ENCODE peak calls at places on chromosomes 13 and 19, in seven cellular contexts. U, S, P, R, L, D and X are unnamed samples.

GRCh38 chr13:26656919-26657318 is 99.4 kb downstream of the WASF3 start:
- DNase-seq in U (no peak), S (no peak), P (no peak), R (no peak), L (no peak), D (peak), X (peak)

GRCh38 chr13:97222934-97223710 is 989 bp downstream of the MBNL2 start:
- DNase-seq in U (no peak), S (no peak), P (no peak), R (no peak), L (no peak), D (peak), X (no peak)

GRCh38 chr13:37540228-37540627 is 58.3 kb downstream of the POSTN start:
- DNase-seq in U (no peak), S (no peak), P (no peak), R (peak), L (no peak), D (peak), X (no peak)

GRCh38 chr19:2385053-2385721 is 25.1 kb downstream of the TMPRSS9 start:
- DNase-seq in U (peak), S (no peak), P (no peak), R (peak), L (no peak), D (peak), X (peak)

GRCh38 chr19:17681505-17682125 is 6.5 kb downstream of the UNC13A start:
- DNase-seq in U (peak), S (no peak), P (no peak), R (peak), L (peak), D (peak), X (peak)

GRCh38 chr13:99656843-99657506 is 155.7 kb downstream of the TM9SF2 start:
- DNase-seq in U (no peak), S (no peak), P (no peak), R (no peak), L (no peak), D (no peak), X (no peak)

GRCh38 chr19:48719263-48720171 is at the start of gene MAMSTR:
- DNase-seq in U (no peak), S (no peak), P (no peak), R (no peak), L (no peak), D (no peak), X (no peak)

GRCh38 chr19:46839752-46840151 is 10.9 kb downstream of the AP2S1 start:
- DNase-seq in U (no peak), S (no peak), P (no peak), R (no peak), L (no peak), D (no peak), X (no peak)

GRCh38 chr13:112424098-112424497 is 47.9 kb downstream of the SPACA7 start:
- DNase-seq in U (no peak), S (no peak), P (no peak), R (no peak), L (no peak), D (no peak), X (no peak)

GRCh38 chr13:30810261-30810701 is 74.9 kb downstream of the ALOX5AP start:
- DNase-seq in U (peak), S (no peak), P (no peak), R (no peak), L (no peak), D (no peak), X (no peak)

GRCh38 chr19:48810151-48810550 is 678 bp downstream of the BCAT2 start:
- DNase-seq in U (no peak), S (no peak), P (no peak), R (no peak), L (no peak), D (no peak), X (no peak)